ENCODE peak calls at places on chromosomes 16 and 17, in nine cellular contexts. U is psoas muscle; E is suprapubic skin; B is tibial artery; K is BJ; X is brain microvascular endothelial cell; Q is upper lobe of right lung; Z is lower lobe of right lung; Y is CD8-positive, alpha-beta T cell. L is an unnamed sample.

GRCh38 chr16:86823125-86823524 is 244.8 kb downstream of the FOXL1 start:
- DNase-seq in Y (no peak), U (no peak), X (peak; percentile 74), Q (no peak), Z (no peak), K (no peak), B (no peak), E (no peak), L (no peak)

GRCh38 chr16:85853641-85854545 is 45.1 kb upstream of the IRF8 start:
- DNase-seq in Y (no peak), Q (no peak), B (peak; percentile 45), Z (no peak), U (no peak), E (no peak), X (no peak), K (no peak), L (no peak)

GRCh38 chr17:44628234-44629188 is 27.8 kb upstream of the MEIOC start:
- DNase-seq in Q (no peak), X (no peak), B (no peak), Z (peak; percentile 57), E (no peak), Y (no peak), U (no peak), K (no peak), L (peak; percentile 5)

GRCh38 chr16:70688266-70688742 is 2.5 kb upstream of the MTSS2 start:
- DNase-seq in B (peak; percentile 87), K (no peak), Y (no peak), Z (peak; percentile 84), X (no peak), Q (peak; percentile 90), U (peak; percentile 73), E (no peak), L (peak; percentile 38)

GRCh38 chr16:74811911-74812310 is 37.3 kb upstream of the FA2H start:
- DNase-seq in E (no peak), Q (no peak), X (no peak), K (no peak), B (no peak), U (no peak), Z (no peak), Y (no peak), L (no peak)

GRCh38 chr16:79329163-79329521 is 271.4 kb downstream of the MAF start:
- DNase-seq in Q (no peak), E (no peak), Z (no peak), K (no peak), Y (no peak), X (no peak), B (no peak), U (no peak), L (no peak)

GRCh38 chr16:57612494-57612893 is 15.9 kb upstream of the ADGRG1 start:
- DNase-seq in U (no peak), Y (no peak), Q (peak; percentile 23), K (no peak), X (no peak), E (peak; percentile 59), B (peak; percentile 15), Z (no peak), L (no peak)

GRCh38 chr16:3999479-3999868 is 116.8 kb downstream of the ADCY9 start:
- DNase-seq in K (peak; percentile 31), Q (no peak), Z (peak; percentile 43), U (peak; percentile 53), E (no peak), B (peak; percentile 75), X (peak; percentile 58), Y (no peak), L (peak; percentile 37)

GRCh38 chr16:24858219-24859041 is 12.7 kb downstream of the SLC5A11 start:
- DNase-seq in Z (peak; percentile 52), U (peak; percentile 23), X (peak; percentile 47), E (no peak), K (no peak), Y (peak; percentile 47), Q (peak; percentile 70), B (no peak), L (no peak)

GRCh38 chr16:77171750-77172635 is 19.0 kb upstream of the MON1B start:
- DNase-seq in E (no peak), B (no peak), U (no peak), X (peak; percentile 62), Y (peak; percentile 22), Q (no peak), Z (no peak), K (no peak), L (peak; percentile 69)

GRCh38 chr17:10574324-10574723 is 24.9 kb upstream of the MYH2 start:
- DNase-seq in U (no peak), X (no peak), Z (no peak), B (no peak), Y (no peak), K (no peak), Q (no peak), E (no peak), L (no peak)

GRCh38 chr16:89452925-89453324 is 37.4 kb downstream of the ANKRD11 start:
- DNase-seq in X (no peak), Z (no peak), B (no peak), Q (no peak), U (no peak), K (no peak), Y (no peak), E (no peak), L (no peak)

GRCh38 chr16:47565454-47565853 is 104.3 kb downstream of the PHKB start:
- DNase-seq in K (no peak), U (peak; percentile 82), E (no peak), Q (peak; percentile 68), Y (no peak), X (peak; percentile 49), Z (peak; percentile 67), B (peak; percentile 83), L (peak; percentile 35)

GRCh38 chr17:82942166-82943130 is 102.6 kb upstream of the ZNF750 start:
- DNase-seq in K (no peak), U (peak; percentile 3), E (no peak), Y (no peak), Z (peak; percentile 29), Q (peak; percentile 40), B (peak; percentile 40), X (no peak), L (peak; percentile 37)

GRCh38 chr17:57257911-57258885 is 1.9 kb downstream of the MSI2 start:
- DNase-seq in U (no peak), B (no peak), X (no peak), K (no peak), Z (no peak), E (no peak), Q (no peak), Y (no peak), L (peak; percentile 32)

GRCh38 chr16:66618588-66618987 is 14.1 kb downstream of the CMTM3 start:
- DNase-seq in Q (no peak), U (peak; percentile 61), E (no peak), K (peak; percentile 96), Z (no peak), B (peak; percentile 79), X (peak; percentile 92), Y (no peak), L (no peak)

GRCh38 chr17:50129303-50129945 is 536 bp downstream of the SAMD14 start:
- DNase-seq in U (no peak), K (no peak), E (no peak), Q (peak; percentile 68), B (peak; percentile 78), X (no peak), Y (peak; percentile 46), Z (no peak), L (no peak)

GRCh38 chr16:69118468-69118867 is 13.0 kb downstream of the HAS3 start:
- DNase-seq in X (no peak), U (no peak), Y (no peak), K (no peak), Q (no peak), Z (no peak), B (no peak), E (no peak), L (no peak)

GRCh38 chr17:3821101-3821500 is 20.1 kb upstream of the ITGAE start:
- DNase-seq in E (no peak), Y (no peak), Q (no peak), X (no peak), K (no peak), B (no peak), U (no peak), Z (no peak), L (no peak)
- H3K36me3 ChIP-seq in E (peaks cover 97% of the 10 kb centered on the region), Y (peaks cover 45% of the 10 kb centered on the region), Q (peaks cover 100% of the 10 kb centered on the region), X (peaks cover 63% of the 10 kb centered on the region), K (peaks cover 12% of the 10 kb centered on the region), B (peaks cover 86% of the 10 kb centered on the region), U (peaks cover 99% of the 10 kb centered on the region), Z (peaks cover 99% of the 10 kb centered on the region), L (no peaks in the 10 kb centered on the region)

GRCh38 chr17:13961262-13961661 is 108.0 kb upstream of the COX10 start:
- DNase-seq in K (no peak), E (no peak), Q (no peak), B (no peak), X (no peak), Z (no peak), Y (no peak), U (no peak), L (no peak)
- TF ChIP-seq CTCF in K (no peak), E (no peak), Q (no peak), B (no peak), X (no peak), Z (no peak), Y (no peak), U (no peak), L (no peak)

DNA sequence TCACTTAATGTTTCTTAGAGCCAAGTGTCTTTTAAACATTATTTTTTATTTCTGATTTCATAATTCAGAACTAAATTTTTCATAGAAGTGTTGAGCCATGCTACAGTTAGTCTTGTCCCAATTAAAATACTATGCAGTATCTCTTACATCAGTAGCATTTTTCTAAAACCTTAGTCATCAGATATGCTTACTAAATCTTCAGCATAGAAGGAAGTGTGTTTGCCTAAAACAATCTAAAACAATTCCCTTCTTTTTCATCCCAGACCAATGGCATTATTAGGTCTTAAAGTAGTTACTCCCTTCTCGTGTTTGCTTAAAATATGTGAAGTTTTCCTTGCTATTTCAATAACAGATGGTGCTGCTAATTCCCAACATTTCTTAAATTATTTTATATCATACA is 13.6 kb upstream of the BCAS3 start:
- DNase-seq in Z (no peak), X (no peak), Q (no peak), K (peak; percentile 24), Y (no peak), E (no peak), B (no peak), U (no peak), L (no peak)
- H3K4me3 ChIP-seq in Z (no peak overlapping the region), X (no peak overlapping the region), Q (no peak overlapping the region), K (no peak overlapping the region), Y (no peak overlapping the region), E (no peak overlapping the region), B (no peak overlapping the region), U (no peak overlapping the region), L (no peak overlapping the region)

GRCh38 chr17:4810696-4811289 is 3.8 kb downstream of the PLD2 start:
- DNase-seq in U (no peak), K (no peak), E (no peak), Q (no peak), B (no peak), X (no peak), Z (no peak), Y (no peak), L (no peak)

GRCh38 chr17:4816826-4817225 is 9.9 kb downstream of the PLD2 start:
- DNase-seq in Z (no peak), Y (no peak), Q (no peak), K (no peak), E (no peak), U (no peak), X (no peak), B (no peak), L (no peak)

GRCh38 chr17:4811471-4811870 is 4.5 kb downstream of the PLD2 start:
- DNase-seq in Y (no peak), Z (no peak), E (no peak), U (no peak), Q (no peak), X (no peak), B (no peak), K (no peak), L (no peak)

GRCh38 chr17:4815043-4815675 is 8.2 kb downstream of the PLD2 start:
- DNase-seq in U (no peak), Y (no peak), E (no peak), K (no peak), B (no peak), Z (no peak), X (no peak), Q (no peak), L (peak; percentile 19)

GRCh38 chr17:4812690-4813089 is 5.7 kb downstream of the PLD2 start:
- DNase-seq in E (no peak), K (no peak), Y (no peak), B (no peak), Z (no peak), X (no peak), U (no peak), Q (no peak), L (no peak)
- H3K36me3 ChIP-seq in E (peaks cover 46% of the 10 kb centered on the region), K (peaks cover 32% of the 10 kb centered on the region), Y (no peaks in the 10 kb centered on the region), B (peaks cover 3% of the 10 kb centered on the region), Z (peaks cover 63% of the 10 kb centered on the region), X (peaks cover 11% of the 10 kb centered on the region), U (peaks cover 28% of the 10 kb centered on the region), Q (peaks cover 27% of the 10 kb centered on the region), L (no peaks in the 10 kb centered on the region)

L was measured in mucosa of descending colon.